ENCODE peak calls at places on chromosomes 11 and 22, in four cellular contexts. H is NCI-H1105 treated with DMSO at 0.1 percent for 48 hours; Y is NCI-H1930; L is stimulated activated CD8-positive, alpha-beta memory T cell treated with anti-CD3 and anti-CD28 coated beads, Interleukin-15, amount 100 ng/mL, for 48 hours. N is an unnamed sample.

GRCh38 chr22:18067548-18068341 is 10.0 kb upstream of the PEX26 start:
- DNase-seq in H (no peak), Y (no peak), L (no peak), N (no peak)

GRCh38 chr11:19918302-19919049 is 205.8 kb downstream of the NAV2 start:
- DNase-seq in H (no peak), Y (no peak), L (no peak), N (no peak)

GRCh38 chr11:44980533-44981427 is 30.1 kb upstream of the TP53I11 start:
- DNase-seq in H (no peak), Y (no peak), L (no peak), N (no peak)

GRCh38 chr22:27518583-27519437 is 282.7 kb downstream of the MN1 start:
- DNase-seq in H (no peak), Y (no peak), L (no peak), N (no peak)

GRCh38 chr11:23755769-23756168 is 741.1 kb upstream of the LUZP2 start:
- DNase-seq in H (no peak), Y (no peak), L (no peak), N (no peak)

GRCh38 chr11:102387056-102387781 is 40.2 kb downstream of the BIRC2 start:
- DNase-seq in H (no peak), Y (no peak), L (no peak), N (no peak)

GRCh38 chr22:33867118-33867863 is 53.0 kb downstream of the LARGE1 start:
- DNase-seq in H (no peak), Y (no peak), L (no peak), N (no peak)

GRCh38 chr22:38927033-38927789 is 30.2 kb upstream of the APOBEC3A start:
- DNase-seq in H (no peak), Y (peak; percentile 65), L (peak; percentile 32), N (no peak)

GRCh38 chr11:104897891-104898684 is at the start of gene CASP12:
- DNase-seq in H (no peak), Y (no peak), L (no peak), N (no peak)

GRCh38 chr11:64839887-64840782 is 4.3 kb downstream of the CDC42BPG start:
- DNase-seq in H (no peak), Y (no peak), L (no peak), N (no peak)

GRCh38 chr11:129881570-129882170 is 13.7 kb downstream of the NFRKB start:
- DNase-seq in H (peak; percentile 14), Y (no peak), L (no peak), N (peak; percentile 8)

GRCh38 chr11:132257861-132258260 is 887.4 kb downstream of the NTM start:
- DNase-seq in H (no peak), Y (no peak), L (no peak), N (no peak)

GRCh38 chr22:33326540-33327295 is 268.5 kb upstream of the SYN3 start:
- DNase-seq in H (no peak), Y (no peak), L (no peak), N (no peak)

GRCh38 chr11:68211546-68211945 is 1.6 kb downstream of the KMT5B start:
- DNase-seq in H (no peak), Y (no peak), L (no peak), N (no peak)

GRCh38 chr11:105903113-105903512 is 118.9 kb downstream of the MSANTD4 start:
- DNase-seq in H (no peak), Y (no peak), L (no peak), N (no peak)

GRCh38 chr22:42172385-42173172 is 42.0 kb upstream of the CYP2D6 start:
- DNase-seq in H (no peak), Y (no peak), L (no peak), N (no peak)

GRCh38 chr22:47173535-47174021 is 411.1 kb downstream of the TBC1D22A start:
- DNase-seq in H (no peak), Y (no peak), L (no peak), N (no peak)

GRCh38 chr11:129023968-129024676 is 81.5 kb upstream of the TP53AIP1 start:
- DNase-seq in H (no peak), Y (no peak), L (no peak), N (no peak)

GRCh38 chr11:123483058-123483457 is 53.0 kb downstream of the GRAMD1B start:
- DNase-seq in H (no peak), Y (no peak), L (no peak), N (no peak)

GRCh38 chr11:44886765-44887164 is 63.9 kb downstream of the TP53I11 start:
- DNase-seq in H (no peak), Y (no peak), L (no peak), N (no peak)

GRCh38 chr11:59614277-59615131 is 1.1 kb downstream of the OSBP start:
- DNase-seq in H (no peak), Y (no peak), L (no peak), N (no peak)

GRCh38 chr11:8252388-8252787 is 11.3 kb downstream of the LMO1 start:
- DNase-seq in H (no peak), Y (no peak), L (no peak), N (no peak)

GRCh38 chr11:78733031-78733430 is 158.4 kb upstream of the NARS2 start:
- DNase-seq in H (no peak), Y (no peak), L (no peak), N (no peak)

GRCh38 chr22:50260434-50260800 is 1.1 kb downstream of the MAPK12 start:
- DNase-seq in H (no peak), Y (no peak), L (no peak), N (no peak)

GRCh38 chr11:100716848-100717247 is 29.8 kb downstream of the ARHGAP42 start:
- DNase-seq in H (no peak), Y (no peak), L (no peak), N (no peak)

GRCh38 chr11:70066628-70067027 is 11.5 kb upstream of the ANO1 start:
- DNase-seq in H (no peak), Y (no peak), L (no peak), N (no peak)

GRCh38 chr11:82980292-82980691 is 78.8 kb downstream of the DDIAS start:
- DNase-seq in H (no peak), Y (no peak), L (no peak), N (no peak)

GRCh38 chr11:35337136-35337918 is 82.0 kb downstream of the SLC1A2 start:
- DNase-seq in H (no peak), Y (no peak), L (no peak), N (no peak)

GRCh38 chr11:93589347-93589746 is 46.2 kb upstream of the SMCO4 start:
- DNase-seq in H (no peak), Y (no peak), L (no peak), N (no peak)

GRCh38 chr11:2833938-2834892 is 51.4 kb downstream of the CDKN1C start:
- DNase-seq in H (no peak), Y (no peak), L (no peak), N (no peak)

GRCh38 chr11:33801821-33802413 is 27.6 kb upstream of the FBXO3 start:
- DNase-seq in H (peak; percentile 36), Y (no peak), L (no peak), N (no peak)

GRCh38 chr22:43474161-43475101 is 62.6 kb downstream of the MPPED1 start:
- DNase-seq in H (no peak), Y (no peak), L (no peak), N (no peak)

GRCh38 chr22:17106785-17107546 is 14.2 kb downstream of the TMEM121B start:
- DNase-seq in H (no peak), Y (no peak), L (no peak), N (no peak)

GRCh38 chr11:56783448-56784041 is 35.0 kb upstream of the OR9G4 start:
- DNase-seq in H (peak; percentile 42), Y (peak; percentile 64), L (no peak), N (peak; percentile 18)

GRCh38 chr22:29626497-29627195 is 23.2 kb downstream of the NF2 start:
- DNase-seq in H (no peak), Y (no peak), L (no peak), N (no peak)

GRCh38 chr11:27370374-27370773 is 7.4 kb upstream of the CCDC34 start:
- DNase-seq in H (no peak), Y (no peak), L (no peak), N (no peak)

GRCh38 chr22:31951201-31952093 is 7.1 kb downstream of the YWHAH start:
- DNase-seq in H (no peak), Y (no peak), L (no peak), N (no peak)

GRCh38 chr11:118437046-118437735 is 899 bp downstream of the KMT2A start:
- DNase-seq in H (peak; percentile 58), Y (no peak), L (no peak), N (no peak)

GRCh38 chr22:36445158-36445668 is 36.2 kb downstream of the TXN2 start:
- DNase-seq in H (no peak), Y (no peak), L (no peak), N (no peak)

N was measured in NCI-H2107.